ENCODE peak calls at places on chromosomes 1 and 21, in nine cellular contexts. G is CD8-positive, alpha-beta T cell; B is Caco-2; Q is MM.1S; V is AG04450; W is astrocyte; H is upper lobe of left lung; R is heart right ventricle; L is body of pancreas. F is an unnamed sample.

GRCh38 chr1:92663769-92664168 is 121.1 kb downstream of the EVI5 start:
- DNase-seq in B (no peak), R (no peak), V (no peak), L (no peak), Q (no peak), G (no peak), H (no peak), W (no peak), F (no peak)

GRCh38 chr1:205228052-205228451 is 306 bp downstream of the TMCC2 start:
- DNase-seq in Q (peak; percentile 26), H (no peak), G (no peak), B (no peak), L (no peak), V (no peak), R (no peak), W (no peak), F (no peak)

GRCh38 chr1:91817506-91817905 is 68.4 kb downstream of the TGFBR3 start:
- DNase-seq in B (no peak), V (no peak), H (no peak), L (peak; percentile 50), R (no peak), G (no peak), W (no peak), Q (no peak), F (no peak)

GRCh38 chr1:63775418-63776127 is 1.8 kb downstream of the ROR1 start:
- DNase-seq in V (no peak), H (no peak), W (no peak), Q (no peak), R (no peak), G (no peak), B (no peak), L (no peak), F (peak; percentile 42)

GRCh38 chr1:211547710-211548109 is 31.3 kb downstream of the SLC30A1 start:
- DNase-seq in R (no peak), L (no peak), H (no peak), B (no peak), Q (no peak), W (no peak), V (no peak), G (no peak), F (peak; percentile 12)

GRCh38 chr1:84300991-84301758 is at the start of gene SAMD13:
- DNase-seq in V (peak; percentile 29), L (peak; percentile 84), W (peak; percentile 75), B (no peak), R (peak; percentile 13), Q (peak; percentile 6), H (peak; percentile 68), G (peak; percentile 3), F (peak; percentile 63)

GRCh38 chr1:160996195-160996594 is 24.8 kb downstream of the F11R start:
- DNase-seq in G (no peak), V (no peak), R (no peak), H (no peak), W (peak; percentile 80), B (no peak), L (no peak), Q (no peak), F (peak; percentile 97)

GRCh38 chr1:31483012-31483946 is 70.3 kb downstream of the SERINC2 start:
- DNase-seq in Q (no peak), V (peak; percentile 85), H (peak; percentile 61), L (peak; percentile 30), B (no peak), G (no peak), W (peak; percentile 95), R (no peak), F (peak; percentile 97)

GRCh38 chr1:240234477-240235225 is 143.0 kb downstream of the FMN2 start:
- DNase-seq in G (no peak), H (no peak), W (peak; percentile 77), V (no peak), B (no peak), Q (no peak), L (no peak), R (no peak), F (peak; percentile 68)

GRCh38 chr1:5455056-5455455 is 537.2 kb downstream of the NPHP4 start:
- DNase-seq in H (no peak), W (no peak), L (peak; percentile 45), V (no peak), G (no peak), Q (no peak), R (no peak), B (no peak), F (no peak)

GRCh38 chr1:5448486-5448885 is 543.7 kb downstream of the NPHP4 start:
- DNase-seq in L (no peak), V (no peak), R (no peak), W (no peak), H (no peak), B (peak; percentile 4), G (peak; percentile 19), Q (no peak), F (no peak)

GRCh38 chr1:5447479-5448070 is 544.6 kb downstream of the NPHP4 start:
- DNase-seq in Q (no peak), W (no peak), R (no peak), B (no peak), V (no peak), H (no peak), L (no peak), G (no peak), F (no peak)

GRCh38 chr1:5455651-5456050 is 536.6 kb downstream of the NPHP4 start:
- DNase-seq in V (no peak), G (no peak), B (no peak), H (no peak), W (no peak), Q (no peak), R (no peak), L (no peak), F (no peak)

DNA sequence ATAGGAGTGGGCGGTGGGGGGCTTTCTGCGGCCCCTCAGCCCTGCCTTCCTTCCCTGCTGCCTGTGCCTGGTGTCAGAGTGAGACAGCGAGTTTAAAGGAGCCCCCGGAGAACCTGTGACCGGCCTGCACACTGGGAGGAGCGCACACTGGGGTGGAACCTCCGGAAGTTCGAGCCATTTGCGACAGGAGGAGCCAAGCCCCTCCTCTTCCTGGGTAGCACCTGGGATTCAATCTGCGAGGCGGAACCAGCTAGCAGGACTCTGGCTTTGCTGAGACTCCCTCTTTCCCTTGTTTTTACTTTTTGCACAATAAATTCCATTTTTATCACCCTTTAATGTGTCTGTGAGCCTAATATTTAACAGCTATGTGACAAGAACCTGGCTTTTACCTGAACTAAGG is 540.6 kb downstream of the NPHP4 start:
- DNase-seq in V (no peak), H (no peak), W (no peak), R (no peak), G (no peak), Q (no peak), L (no peak), B (no peak), F (no peak)
- H3K27me3 ChIP-seq in V (no peaks in the 10 kb centered on the region), H (no peaks in the 10 kb centered on the region), W (no peaks in the 10 kb centered on the region), R (peaks cover 5% of the 10 kb centered on the region), G (no peaks in the 10 kb centered on the region), Q (peaks cover 99% of the 10 kb centered on the region), L (no peaks in the 10 kb centered on the region), B (no peaks in the 10 kb centered on the region), F (no peaks in the 10 kb centered on the region)

GRCh38 chr21:14863745-14864210 is 201.0 kb downstream of the NRIP1 start:
- DNase-seq in G (no peak), V (no peak), R (no peak), H (no peak), B (no peak), Q (no peak), L (no peak), W (peak; percentile 14), F (peak; percentile 40)

GRCh38 chr21:14870841-14871126 is 194.0 kb downstream of the NRIP1 start:
- DNase-seq in L (no peak), H (no peak), G (no peak), B (no peak), W (no peak), Q (no peak), R (no peak), V (no peak), F (no peak)

GRCh38 chr21:14869984-14870840 is 194.6 kb downstream of the NRIP1 start:
- DNase-seq in R (no peak), V (no peak), Q (no peak), L (no peak), B (no peak), H (no peak), W (no peak), G (no peak), F (peak; percentile 20)

GRCh38 chr21:14864211-14865021 is 200.4 kb downstream of the NRIP1 start:
- DNase-seq in W (peak; percentile 68), R (peak; percentile 68), H (peak; percentile 67), Q (peak; percentile 16), B (peak; percentile 73), G (no peak), V (peak; percentile 42), L (peak; percentile 74), F (peak; percentile 73)

DNA sequence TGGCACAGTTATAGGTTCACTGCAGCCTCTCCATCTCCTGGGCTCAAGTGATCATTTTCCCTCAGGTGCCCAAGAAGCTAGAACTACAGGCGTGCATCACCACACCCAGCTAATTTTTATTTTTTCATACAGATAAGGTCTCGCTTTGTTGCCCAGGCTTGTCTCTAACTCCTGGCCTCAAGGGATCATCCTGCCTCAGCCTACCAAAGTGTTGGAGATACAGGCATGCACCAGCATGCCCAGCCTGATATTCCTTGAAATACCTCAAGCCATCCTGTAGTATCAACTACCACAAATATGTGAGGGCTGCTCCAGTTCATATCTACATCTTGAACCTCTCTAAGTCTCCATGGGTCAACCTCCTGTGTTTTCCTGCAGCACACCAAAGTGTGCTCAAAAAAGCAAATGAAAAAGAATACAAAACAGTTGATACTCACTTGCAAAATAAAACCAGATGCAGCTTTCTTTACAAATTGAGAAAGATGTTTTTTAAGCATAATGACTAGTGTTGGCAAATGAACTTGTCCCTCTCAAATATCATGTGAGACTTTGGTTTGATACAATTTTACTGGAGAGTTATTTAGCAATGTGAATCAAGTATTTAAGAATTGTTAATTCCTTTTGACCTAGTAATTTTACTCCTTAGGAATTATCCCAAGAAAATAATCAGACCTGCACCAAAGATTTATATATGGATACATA is 197.8 kb downstream of the NRIP1 start:
- DNase-seq in Q (no peak), H (no peak), R (no peak), V (no peak), L (no peak), W (no peak), G (no peak), B (no peak), F (peak; percentile 84)
- TF ChIP-seq CTCF in Q (no peak), H (no peak), R (no peak), V (no peak), L (no peak), W (no peak), G (no peak), B (no peak), F (no peak)

DNA sequence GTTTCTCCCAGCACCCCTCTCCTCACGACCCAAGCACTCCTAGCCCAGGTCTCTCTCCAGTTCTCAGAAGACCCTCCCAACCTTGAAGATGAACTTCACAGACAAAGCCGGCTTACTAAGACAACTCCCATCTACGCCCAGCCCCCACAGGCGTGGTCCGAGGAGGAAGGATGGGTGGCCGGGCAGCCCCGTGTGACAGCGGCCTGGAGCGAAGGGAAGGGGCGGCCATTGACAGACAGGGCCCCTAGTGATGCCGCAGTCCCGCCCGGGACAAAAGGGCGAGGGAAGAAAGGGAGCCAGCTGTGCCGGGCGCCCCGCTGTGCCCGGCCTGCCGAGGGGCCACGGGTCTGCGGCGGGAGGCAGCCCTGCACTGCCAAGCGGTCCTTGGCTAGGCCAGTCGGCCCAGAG is 6.9 kb downstream of the PAX7 start:
- DNase-seq in L (no peak), R (no peak), V (no peak), B (no peak), H (no peak), W (no peak), Q (no peak), G (no peak), F (no peak)
- H3K27me3 ChIP-seq in L (no peaks in the 10 kb centered on the region), R (peaks cover 47% of the 10 kb centered on the region), V (peaks cover 95% of the 10 kb centered on the region), B (peaks cover 1% of the 10 kb centered on the region), H (peaks cover 8% of the 10 kb centered on the region), W (peaks cover 86% of the 10 kb centered on the region), Q (peaks cover 97% of the 10 kb centered on the region), G (peaks cover 71% of the 10 kb centered on the region), F (peaks cover 89% of the 10 kb centered on the region)

GRCh38 chr1:54227836-54228435 is 28.0 kb downstream of the MRPL37 start:
- DNase-seq in G (no peak), B (no peak), H (no peak), L (no peak), R (no peak), W (no peak), Q (no peak), V (no peak), F (no peak)
- TF ChIP-seq CTCF in G (no peak), B (no peak), H (no peak), L (no peak), R (no peak), W (no peak), Q (no peak), V (no peak), F (no peak)